ENCODE peak calls at places on chromosome 13, in eight cellular contexts. L is Caco-2; Q is AG04450; O is stimulated activated CD4-positive, alpha-beta T cell treated with anti-CD3 and anti-CD28 coated beads, TNF-alpha, amount 100 ng/mL, for 48 hours; G is left cardiac atrium; R is CD8-positive, alpha-beta memory T cell; T is stromal cell of bone marrow; P is Ammon's horn. X is an unnamed sample.

GRCh38 chr13:50081899-50082425 is 66.7 kb downstream of the KCNRG start:
- DNase-seq in L (peak), Q (peak), O (peak), G (peak), R (peak), T (peak), P (peak), X (peak)

GRCh38 chr13:47178090-47178950 is 281.5 kb upstream of the HTR2A start:
- DNase-seq in L (no peak), Q (no peak), O (no peak), G (no peak), R (no peak), T (no peak), P (no peak), X (no peak)

GRCh38 chr13:111177803-111178389 is 62.8 kb downstream of the ARHGEF7 start:
- DNase-seq in L (no peak), Q (no peak), O (no peak), G (no peak), R (no peak), T (peak), P (no peak), X (no peak)

GRCh38 chr13:27791146-27791900 is 960 bp upstream of the GSX1 start:
- DNase-seq in L (no peak), Q (no peak), O (no peak), G (no peak), R (no peak), T (no peak), P (no peak), X (no peak)

GRCh38 chr13:33686772-33687480 is 131.0 kb upstream of the RFC3 start:
- DNase-seq in L (no peak), Q (no peak), O (no peak), G (no peak), R (no peak), T (no peak), P (no peak), X (no peak)

GRCh38 chr13:114130708-114131580 is 1.5 kb downstream of the RASA3 start:
- DNase-seq in L (no peak), Q (peak), O (peak), G (peak), R (peak), T (peak), P (peak), X (peak)

GRCh38 chr13:106210327-106210726 is 325.1 kb downstream of the EFNB2 start:
- DNase-seq in L (no peak), Q (no peak), O (no peak), G (no peak), R (no peak), T (no peak), P (no peak), X (no peak)

GRCh38 chr13:34037636-34038325 is 219.8 kb downstream of the RFC3 start:
- DNase-seq in L (no peak), Q (no peak), O (no peak), G (no peak), R (no peak), T (no peak), P (peak), X (no peak)

GRCh38 chr13:61414686-61415664 is 674 bp downstream of the PCDH20 start:
- DNase-seq in L (peak), Q (no peak), O (no peak), G (peak), R (no peak), T (no peak), P (peak), X (no peak)

GRCh38 chr13:111325941-111326620 is 5.6 kb downstream of the TEX29 start:
- DNase-seq in L (no peak), Q (no peak), O (no peak), G (no peak), R (no peak), T (no peak), P (no peak), X (no peak)

GRCh38 chr13:75533866-75534265 is 3.8 kb downstream of the COMMD6 start:
- DNase-seq in L (no peak), Q (no peak), O (no peak), G (no peak), R (no peak), T (no peak), P (no peak), X (no peak)

GRCh38 chr13:77492982-77493381 is 42.5 kb upstream of the SCEL start:
- DNase-seq in L (no peak), Q (no peak), O (no peak), G (no peak), R (no peak), T (no peak), P (peak), X (no peak)

GRCh38 chr13:36981156-36981743 is 17.9 kb downstream of the ALG5 start:
- DNase-seq in L (no peak), Q (peak), O (no peak), G (no peak), R (no peak), T (peak), P (peak), X (no peak)

GRCh38 chr13:40490086-40490723 is 176.2 kb downstream of the FOXO1 start:
- DNase-seq in L (no peak), Q (no peak), O (peak), G (no peak), R (peak), T (no peak), P (peak), X (no peak)

GRCh38 chr13:75704942-75705320 is 68.8 kb downstream of the LMO7 start:
- DNase-seq in L (peak), Q (no peak), O (no peak), G (no peak), R (no peak), T (no peak), P (no peak), X (no peak)

GRCh38 chr13:110575322-110576069 is 14.0 kb upstream of the RAB20 start:
- DNase-seq in L (peak), Q (no peak), O (no peak), G (peak), R (no peak), T (no peak), P (peak), X (peak)

GRCh38 chr13:75366380-75367280 is 115.3 kb downstream of the TBC1D4 start:
- DNase-seq in L (no peak), Q (no peak), O (no peak), G (no peak), R (no peak), T (no peak), P (no peak), X (no peak)

GRCh38 chr13:100512422-100512821 is 76.2 kb downstream of the GGACT start:
- DNase-seq in L (no peak), Q (no peak), O (no peak), G (no peak), R (no peak), T (no peak), P (no peak), X (no peak)

GRCh38 chr13:64553411-64554129 is 2676.6 kb downstream of the PCDH9 start:
- DNase-seq in L (no peak), Q (peak), O (no peak), G (no peak), R (no peak), T (no peak), P (no peak), X (no peak)

GRCh38 chr13:58399263-58399662 is 767.7 kb downstream of the PCDH17 start:
- DNase-seq in L (no peak), Q (no peak), O (no peak), G (no peak), R (no peak), T (no peak), P (no peak), X (no peak)

GRCh38 chr13:33279898-33280549 is 5.5 kb downstream of the STARD13 start:
- DNase-seq in L (no peak), Q (no peak), O (no peak), G (no peak), R (no peak), T (peak), P (no peak), X (no peak)

GRCh38 chr13:111011899-111012298 is 97.0 kb upstream of the ANKRD10 start:
- DNase-seq in L (no peak), Q (no peak), O (no peak), G (no peak), R (no peak), T (no peak), P (no peak), X (no peak)

GRCh38 chr13:98368019-98368418 is 190.9 kb upstream of the RNF113B start:
- DNase-seq in L (no peak), Q (peak), O (no peak), G (no peak), R (no peak), T (peak), P (no peak), X (no peak)

GRCh38 chr13:44128522-44128921 is 245.1 kb upstream of the SERP2 start:
- DNase-seq in L (no peak), Q (no peak), O (no peak), G (peak), R (no peak), T (no peak), P (peak), X (peak)

GRCh38 chr13:67118277-67118676 is 111.9 kb downstream of the PCDH9 start:
- DNase-seq in L (no peak), Q (no peak), O (no peak), G (no peak), R (no peak), T (no peak), P (no peak), X (no peak)

GRCh38 chr13:105758929-105759328 is 776.5 kb downstream of the EFNB2 start:
- DNase-seq in L (no peak), Q (no peak), O (no peak), G (no peak), R (no peak), T (no peak), P (no peak), X (no peak)

GRCh38 chr13:94968040-94968756 is 255.9 kb upstream of the SOX21 start:
- DNase-seq in L (no peak), Q (no peak), O (no peak), G (no peak), R (no peak), T (no peak), P (peak), X (no peak)

GRCh38 chr13:111904701-111905608 is 162.0 kb upstream of the SOX1 start:
- DNase-seq in L (peak), Q (no peak), O (no peak), G (no peak), R (no peak), T (no peak), P (no peak), X (peak)

GRCh38 chr13:48431431-48431830 is 18.5 kb upstream of the LPAR6 start:
- DNase-seq in L (no peak), Q (no peak), O (no peak), G (no peak), R (no peak), T (no peak), P (no peak), X (no peak)

GRCh38 chr13:40440990-40441820 is 225.2 kb downstream of the FOXO1 start:
- DNase-seq in L (no peak), Q (no peak), O (no peak), G (peak), R (no peak), T (no peak), P (peak), X (peak)

GRCh38 chr13:32426981-32427851 is 714 bp downstream of the N4BP2L1 start:
- DNase-seq in L (no peak), Q (no peak), O (peak), G (peak), R (peak), T (no peak), P (peak), X (peak)

GRCh38 chr13:40613192-40613818 is 53.1 kb downstream of the FOXO1 start:
- DNase-seq in L (no peak), Q (no peak), O (peak), G (no peak), R (peak), T (no peak), P (peak), X (no peak)

X was measured in adrenal gland.